ENCODE peak calls at places on chromosomes 4 and X, in eight cellular contexts. E is hippocampal formation, W is mesothelial cell of epicardium, L is posterior cingulate gyrus, O is T-helper 9 cell, P is T-helper 2 cell, G is NCI-H2081, B is NCI-H1694 treated with DMSO at 0.1 percent for 48 hours. R is an unnamed sample.

GRCh38 chr4:182929296-182929695 is 12.1 kb upstream of the DCTD start:
- DNase-seq in G (no peak), E (no peak), L (no peak), P (no peak), B (no peak), O (no peak), W (no peak), R (no peak)

GRCh38 chr4:33998204-33998603 is 2246.1 kb downstream of the ARAP2 start:
- DNase-seq in W (no peak), B (peak; percentile 10), E (no peak), L (no peak), G (peak; percentile 53), P (no peak), O (no peak), R (peak; percentile 87)

GRCh38 chr4:8170341-8170740 is 11.7 kb upstream of the ABLIM2 start:
- DNase-seq in B (no peak), O (no peak), L (no peak), W (no peak), G (no peak), E (no peak), P (no peak), R (no peak)

GRCh38 chrX:19698125-19698524 is 182.8 kb upstream of the MAP3K15 start:
- DNase-seq in P (no peak), L (no peak), W (no peak), E (no peak), G (no peak), B (no peak), O (no peak), R (no peak)

GRCh38 chrX:80816051-80816450 is 6.4 kb upstream of the BRWD3 start:
- DNase-seq in O (no peak), G (no peak), E (no peak), B (no peak), P (no peak), L (no peak), W (no peak), R (no peak)

GRCh38 chr4:185504098-185505047 is 30.9 kb downstream of the PDLIM3 start:
- DNase-seq in G (no peak), O (no peak), W (no peak), E (no peak), B (no peak), P (no peak), L (no peak), R (no peak)

GRCh38 chrX:4830880-4831557 is 1117.6 kb upstream of the PRKX start:
- DNase-seq in E (no peak), B (no peak), L (no peak), P (no peak), G (no peak), W (no peak), O (no peak), R (no peak)

GRCh38 chr4:37953620-37954325 is 6.4 kb upstream of the PTTG2 start:
- DNase-seq in L (no peak), E (no peak), P (no peak), G (no peak), O (no peak), B (no peak), W (no peak), R (no peak)

GRCh38 chrX:139967300-139967699 is 2.0 kb upstream of the CXorf66 start:
- DNase-seq in W (no peak), L (no peak), O (no peak), G (no peak), P (no peak), B (no peak), E (no peak), R (no peak)

GRCh38 chr4:176137626-176138025 is 57.8 kb downstream of the SPATA4 start:
- DNase-seq in B (no peak), P (no peak), O (no peak), G (no peak), L (no peak), W (no peak), E (no peak), R (no peak)

GRCh38 chr4:91171217-91171616 is 1044.0 kb downstream of the CCSER1 start:
- DNase-seq in L (no peak), W (no peak), B (no peak), G (no peak), E (no peak), O (no peak), P (no peak), R (no peak)

GRCh38 chr4:100124715-100125114 is 65.6 kb downstream of the DDIT4L start:
- DNase-seq in L (no peak), E (no peak), P (no peak), W (no peak), B (no peak), O (no peak), G (no peak), R (no peak)

GRCh38 chr4:95693594-95693993 is 144.8 kb upstream of the UNC5C start:
- DNase-seq in E (no peak), W (no peak), L (no peak), B (no peak), P (no peak), O (no peak), G (no peak), R (peak; percentile 2)

GRCh38 chr4:128835498-128836222 is 26.2 kb downstream of the JADE1 start:
- DNase-seq in P (no peak), B (no peak), G (no peak), E (peak; percentile 7), O (no peak), W (no peak), L (peak; percentile 86), R (no peak)

GRCh38 chr4:34202154-34202553 is 2042.2 kb downstream of the ARAP2 start:
- DNase-seq in O (no peak), L (no peak), E (no peak), B (no peak), G (no peak), W (no peak), P (no peak), R (no peak)

GRCh38 chrX:43661521-43662240 is 5.6 kb downstream of the MAOA start:
- DNase-seq in O (no peak), P (no peak), W (no peak), G (no peak), E (no peak), B (no peak), L (no peak), R (no peak)

R was measured in NCI-H446 treated with DMSO at 0.1 percent for 48 hours.